ENCODE peak calls at places on chromosomes 5 and 9, in four cellular contexts. M, W, H and N are unnamed samples.

GRCh38 chr9:89808076-89808701 is 203.4 kb downstream of the GADD45G start:
- DNase-seq in M (no peak), W (no peak), H (no peak), N (no peak)

GRCh38 chr5:148248894-148249293 is 10.6 kb downstream of the MARCOL start:
- DNase-seq in M (no peak), W (no peak), H (no peak), N (no peak)

GRCh38 chr5:179138568-179138925 is 78.4 kb downstream of the ZNF354C start:
- DNase-seq in M (no peak), W (no peak), H (no peak), N (no peak)

GRCh38 chr9:124040935-124041816 is 29.6 kb downstream of the LHX2 start:
- DNase-seq in M (peak; percentile 64), W (no peak), H (no peak), N (no peak)

GRCh38 chr9:126945682-126946081 is 31.1 kb downstream of the RALGPS1 start:
- DNase-seq in M (no peak), W (no peak), H (no peak), N (no peak)

GRCh38 chr5:84696651-84697050 is 312.0 kb upstream of the EDIL3 start:
- DNase-seq in M (no peak), W (no peak), H (no peak), N (no peak)

GRCh38 chr5:177483994-177484901 is 10.8 kb upstream of the DBN1 start:
- DNase-seq in M (no peak), W (no peak), H (no peak), N (no peak)

GRCh38 chr5:16502866-16503265 is 37.3 kb upstream of the ZNF622 start:
- DNase-seq in M (no peak), W (no peak), H (peak; percentile 24), N (no peak)

GRCh38 chr9:137297966-137298365 is 4.1 kb downstream of the NRARP start:
- DNase-seq in M (peak; percentile 17), W (no peak), H (no peak), N (no peak)

GRCh38 chr5:175032013-175032412 is 307.6 kb downstream of the MSX2 start:
- DNase-seq in M (peak; percentile 85), W (no peak), H (no peak), N (no peak)

GRCh38 chr5:167644619-167645018 is 646.8 kb upstream of the WWC1 start:
- DNase-seq in M (no peak), W (no peak), H (peak; percentile 11), N (no peak)

GRCh38 chr5:100889896-100890295 is 13.2 kb downstream of the ST8SIA4 start:
- DNase-seq in M (no peak), W (no peak), H (no peak), N (no peak)

GRCh38 chr9:100731557-100731956 is 153.7 kb downstream of the CAVIN4 start:
- DNase-seq in M (no peak), W (no peak), H (no peak), N (no peak)

GRCh38 chr5:149679876-149680809 is 50.0 kb upstream of the PPARGC1B start:
- DNase-seq in M (no peak), W (no peak), H (no peak), N (no peak)
- H3K4me1 ChIP-seq in M (no peaks in the 10 kb centered on the region), W (no peaks in the 10 kb centered on the region), H (no peaks in the 10 kb centered on the region), N (no peaks in the 10 kb centered on the region)

GRCh38 chr5:95817430-95817829 is 5.1 kb downstream of the GLRX start:
- DNase-seq in M (no peak), W (no peak), H (no peak), N (peak; percentile 43)
- H3K4me3 ChIP-seq in M (no peak overlapping the region), W (no peak overlapping the region), H (no peak overlapping the region), N (peak overlapping the region; percentile 42)

GRCh38 chr9:5518937-5519319 is 8.6 kb downstream of the PDCD1LG2 start:
- DNase-seq in M (no peak), W (no peak), H (no peak), N (no peak)
- H3K27ac ChIP-seq in M (no peak overlapping the region), W (no peak overlapping the region), H (no peak overlapping the region), N (no peak overlapping the region)

GRCh38 chr5:96969401-96969800 is 33.5 kb downstream of the LNPEP start:
- DNase-seq in M (no peak), W (no peak), H (no peak), N (no peak)
- H3K4me1 ChIP-seq in M (peaks cover 20% of the 10 kb centered on the region), W (no peaks in the 10 kb centered on the region), H (peaks cover 20% of the 10 kb centered on the region), N (peaks cover 16% of the 10 kb centered on the region)

GRCh38 chr9:121627432-121627831 is 24.0 kb upstream of the DAB2IP start:
- DNase-seq in M (no peak), W (no peak), H (no peak), N (no peak)

GRCh38 chr9:121625590-121625989 is 25.8 kb upstream of the DAB2IP start:
- DNase-seq in M (no peak), W (no peak), H (no peak), N (no peak)

GRCh38 chr9:121626012-121626411 is 25.4 kb upstream of the DAB2IP start:
- DNase-seq in M (no peak), W (no peak), H (no peak), N (no peak)

GRCh38 chr9:121631115-121631514 is 20.3 kb upstream of the DAB2IP start:
- DNase-seq in M (no peak), W (no peak), H (no peak), N (no peak)

GRCh38 chr9:121628401-121628800 is 23.0 kb upstream of the DAB2IP start:
- DNase-seq in M (no peak), W (no peak), H (no peak), N (no peak)
- H3K4me3 ChIP-seq in M (no peak overlapping the region), W (no peak overlapping the region), H (no peak overlapping the region), N (no peak overlapping the region)

GRCh38 chr9:37620386-37620785 is 28.0 kb upstream of the TOMM5 start:
- DNase-seq in M (no peak), W (no peak), H (no peak), N (no peak)

GRCh38 chr9:37617837-37618236 is 25.4 kb upstream of the TOMM5 start:
- DNase-seq in M (no peak), W (no peak), H (no peak), N (no peak)

GRCh38 chr9:37617161-37617560 is 24.8 kb upstream of the TOMM5 start:
- DNase-seq in M (no peak), W (no peak), H (no peak), N (no peak)

GRCh38 chr9:37619806-37620205 is 27.4 kb upstream of the TOMM5 start:
- DNase-seq in M (no peak), W (no peak), H (no peak), N (no peak)

DNA sequence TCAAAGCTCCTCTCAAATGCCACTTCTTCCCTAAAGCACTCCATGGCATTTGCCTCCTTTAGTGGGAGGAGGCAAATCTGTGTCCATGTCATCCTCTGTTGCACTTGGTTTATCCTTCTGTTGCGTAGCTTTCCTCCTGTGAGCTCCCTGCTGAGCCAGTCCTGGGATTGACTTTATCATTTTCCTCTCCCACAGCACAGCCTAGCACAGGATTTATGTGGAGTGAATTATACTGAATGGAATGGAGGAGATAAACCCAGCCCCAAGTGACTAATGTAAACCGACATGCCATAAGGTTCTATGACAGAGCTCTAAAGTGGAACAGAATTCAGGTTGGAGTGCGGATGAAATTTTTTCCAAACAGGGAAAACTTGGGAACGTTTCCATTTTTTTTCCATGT is 26.4 kb upstream of the TOMM5 start:
- DNase-seq in M (no peak), W (no peak), H (no peak), N (no peak)
- H3K27ac ChIP-seq in M (no peak overlapping the region), W (no peak overlapping the region), H (no peak overlapping the region), N (no peak overlapping the region)

GRCh38 chr9:93467462-93467861 is 14.1 kb upstream of the FAM120AOS start:
- DNase-seq in M (no peak), W (no peak), H (no peak), N (no peak)
- H3K4me1 ChIP-seq in M (peaks cover 74% of the 10 kb centered on the region), W (no peaks in the 10 kb centered on the region), H (peaks cover 91% of the 10 kb centered on the region), N (peaks cover 33% of the 10 kb centered on the region)